ENCODE peak calls at places on chromosome 20, in nine cellular contexts. I is stomach, Q is brain microvascular endothelial cell, R is PC-9, J is pancreas, L is neural progenitor cell, H is fibroblast of lung, Y is esophagus muscularis mucosa, S is ascending aorta. G is an unnamed sample.

GRCh38 chr20:38139919-38140753 is 24.9 kb downstream of the TGM2 start:
- DNase-seq in I (no peak), Q (peak), R (no peak), J (no peak), L (no peak), H (peak), Y (no peak), S (no peak), G (peak)

GRCh38 chr20:42678895-42679294 is 510.8 kb downstream of the PTPRT start:
- DNase-seq in I (no peak), Q (no peak), R (no peak), J (no peak), L (peak), H (no peak), Y (no peak), S (no peak), G (no peak)

GRCh38 chr20:6884114-6884513 is 116.6 kb downstream of the BMP2 start:
- DNase-seq in I (no peak), Q (no peak), R (no peak), J (no peak), L (no peak), H (no peak), Y (no peak), S (no peak), G (no peak)

GRCh38 chr20:4272225-4272624 is 256.9 kb upstream of the RNF24 start:
- DNase-seq in I (no peak), Q (no peak), R (no peak), J (no peak), L (no peak), H (peak), Y (no peak), S (no peak), G (no peak)

GRCh38 chr20:57663241-57663640 is 43.0 kb upstream of the ZBP1 start:
- DNase-seq in I (no peak), Q (no peak), R (no peak), J (no peak), L (no peak), H (no peak), Y (no peak), S (no peak), G (no peak)

GRCh38 chr20:38304845-38305447 is 990 bp downstream of the BPI start:
- DNase-seq in I (peak), Q (peak), R (peak), J (no peak), L (peak), H (peak), Y (no peak), S (no peak), G (peak)

GRCh38 chr20:44579313-44580090 is 2.9 kb upstream of the PKIG start:
- DNase-seq in I (no peak), Q (no peak), R (no peak), J (no peak), L (peak), H (peak), Y (no peak), S (no peak), G (no peak)

GRCh38 chr20:38337561-38338140 is 8.6 kb upstream of the LBP start:
- DNase-seq in I (no peak), Q (peak), R (peak), J (no peak), L (peak), H (no peak), Y (no peak), S (no peak), G (peak)

GRCh38 chr20:16279320-16279719 is 293.9 kb downstream of the KIF16B start:
- DNase-seq in I (no peak), Q (no peak), R (no peak), J (no peak), L (no peak), H (no peak), Y (peak), S (no peak), G (no peak)

GRCh38 chr20:24871429-24872213 is 77.4 kb upstream of the CST7 start:
- DNase-seq in I (no peak), Q (no peak), R (no peak), J (no peak), L (no peak), H (no peak), Y (peak), S (no peak), G (peak)

GRCh38 chr20:41040855-41041254 is 12.2 kb downstream of the TOP1 start:
- DNase-seq in I (no peak), Q (no peak), R (no peak), J (no peak), L (no peak), H (no peak), Y (no peak), S (no peak), G (no peak)

GRCh38 chr20:41748051-41748450 is 129.9 kb upstream of the CHD6 start:
- DNase-seq in I (no peak), Q (no peak), R (no peak), J (no peak), L (no peak), H (no peak), Y (no peak), S (no peak), G (no peak)

GRCh38 chr20:43189614-43190331 is at the start of gene PTPRT:
- DNase-seq in I (no peak), Q (no peak), R (no peak), J (no peak), L (peak), H (no peak), Y (no peak), S (no peak), G (peak)

GRCh38 chr20:34055290-34055689 is 56.8 kb downstream of the EIF2S2 start:
- DNase-seq in I (no peak), Q (no peak), R (no peak), J (no peak), L (no peak), H (no peak), Y (no peak), S (no peak), G (peak)

GRCh38 chr20:43681468-43681942 is 14.6 kb downstream of the MYBL2 start:
- DNase-seq in I (no peak), Q (no peak), R (no peak), J (peak), L (peak), H (no peak), Y (no peak), S (no peak), G (no peak)

GRCh38 chr20:3237958-3238615 is 903 bp downstream of the SLC4A11 start:
- DNase-seq in I (no peak), Q (no peak), R (no peak), J (no peak), L (peak), H (no peak), Y (no peak), S (no peak), G (no peak)

GRCh38 chr20:58512808-58513552 is 2.2 kb downstream of the APCDD1L start:
- DNase-seq in I (no peak), Q (no peak), R (no peak), J (no peak), L (no peak), H (no peak), Y (no peak), S (peak), G (peak)

GRCh38 chr20:34709836-34710567 is 5.9 kb downstream of the TP53INP2 start:
- DNase-seq in I (peak), Q (peak), R (peak), J (peak), L (peak), H (no peak), Y (no peak), S (no peak), G (peak)

GRCh38 chr20:18254615-18255014 is 33.7 kb upstream of the ZNF133 start:
- DNase-seq in I (no peak), Q (no peak), R (no peak), J (no peak), L (no peak), H (no peak), Y (peak), S (no peak), G (no peak)

GRCh38 chr20:18255526-18255925 is 32.8 kb upstream of the ZNF133 start:
- DNase-seq in I (no peak), Q (no peak), R (no peak), J (no peak), L (no peak), H (no peak), Y (no peak), S (no peak), G (no peak)

GRCh38 chr20:18256440-18257090 is 31.8 kb upstream of the ZNF133 start:
- DNase-seq in I (no peak), Q (no peak), R (no peak), J (no peak), L (no peak), H (no peak), Y (peak), S (no peak), G (no peak)

GRCh38 chr20:18259730-18260129 is 28.6 kb upstream of the ZNF133 start:
- DNase-seq in I (no peak), Q (no peak), R (peak), J (no peak), L (no peak), H (no peak), Y (no peak), S (no peak), G (no peak)

GRCh38 chr20:18258126-18258860 is 30.0 kb upstream of the ZNF133 start:
- DNase-seq in I (no peak), Q (no peak), R (no peak), J (no peak), L (peak), H (no peak), Y (peak), S (no peak), G (no peak)
- TF ChIP-seq CTCF in I (no peak), Q (no peak), R (no peak), J (no peak), L (peak), H (no peak), Y (no peak), S (no peak), G (no peak)

DNA sequence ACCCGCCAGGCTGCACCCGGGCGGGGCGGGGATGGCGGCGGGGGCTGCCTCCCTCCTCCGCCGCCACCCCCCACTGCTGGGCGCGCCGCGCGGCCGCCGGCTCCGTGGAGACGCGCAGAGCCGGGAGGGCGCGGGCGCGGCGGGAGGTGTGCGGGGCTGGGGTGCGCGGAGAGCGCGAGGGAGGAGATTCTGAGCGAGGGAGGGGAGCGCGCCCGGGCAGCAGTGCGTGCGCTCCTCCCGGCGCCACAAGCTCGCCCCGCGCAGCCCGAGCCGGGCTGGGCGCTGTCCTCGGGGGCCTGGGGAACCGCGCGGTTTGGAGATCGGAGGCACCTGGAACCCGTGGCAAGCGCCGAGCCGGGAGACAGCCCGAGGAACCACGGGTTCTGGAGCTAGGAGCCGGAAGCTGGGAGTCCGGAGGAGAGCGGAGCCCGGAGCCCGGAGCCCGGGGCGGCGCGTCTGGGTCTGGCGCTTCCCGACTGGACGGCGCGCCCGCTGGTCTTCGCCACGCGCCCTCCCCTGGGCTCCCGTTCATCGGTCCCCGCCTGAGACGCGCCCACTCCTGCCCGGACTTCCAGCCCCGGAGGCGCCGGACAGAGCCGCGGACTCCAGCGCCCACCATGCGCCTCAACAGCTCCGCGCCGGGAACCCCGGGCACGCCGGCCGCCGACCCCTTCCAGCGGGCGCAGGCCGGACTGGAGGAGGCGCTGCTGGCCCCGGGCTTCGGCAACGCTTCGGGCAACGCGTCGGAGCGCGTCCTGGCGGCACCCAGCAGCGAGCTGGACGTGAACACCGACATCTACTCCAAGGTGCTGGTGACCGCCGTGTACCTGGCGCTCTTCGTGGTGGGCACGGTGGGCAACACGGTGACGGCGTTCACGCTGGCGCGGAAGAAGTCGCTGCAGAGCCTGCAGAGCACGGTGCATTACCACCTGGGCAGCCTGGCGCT is at the start of gene NTSR1:
- DNase-seq in I (no peak), Q (no peak), R (no peak), J (no peak), L (peak), H (no peak), Y (no peak), S (no peak), G (no peak)
- H3K4me3 ChIP-seq in I (peak), Q (no peak), R (peak), J (no peak), L (peak), H (peak), Y (peak), S (no peak), G (no peak)

GRCh38 chr20:1656844-1657243 is 735 bp downstream of the SIRPG start:
- DNase-seq in I (no peak), Q (no peak), R (no peak), J (no peak), L (no peak), H (no peak), Y (no peak), S (no peak), G (no peak)

GRCh38 chr20:1660263-1660662 is 2.7 kb upstream of the SIRPG start:
- DNase-seq in I (no peak), Q (no peak), R (no peak), J (no peak), L (no peak), H (no peak), Y (no peak), S (no peak), G (no peak)

GRCh38 chr20:1661542-1662299 is 4.1 kb upstream of the SIRPG start:
- DNase-seq in I (no peak), Q (no peak), R (no peak), J (no peak), L (no peak), H (no peak), Y (peak), S (no peak), G (no peak)

GRCh38 chr20:1654994-1655393 is 2.6 kb downstream of the SIRPG start:
- DNase-seq in I (no peak), Q (no peak), R (no peak), J (no peak), L (no peak), H (no peak), Y (no peak), S (no peak), G (no peak)

GRCh38 chr20:1657556-1658334 is at the start of gene SIRPG:
- DNase-seq in I (no peak), Q (no peak), R (no peak), J (no peak), L (no peak), H (no peak), Y (peak), S (no peak), G (no peak)
- H3K27ac ChIP-seq in I (no peak), Q (no peak), R (no peak), J (no peak), L (no peak), H (no peak), Y (no peak), S (no peak), G (no peak)

GRCh38 chr20:63496404-63497120 is 2.3 kb downstream of the EEF1A2 start:
- DNase-seq in I (no peak), Q (no peak), R (no peak), J (no peak), L (no peak), H (no peak), Y (no peak), S (no peak), G (peak)
- TF ChIP-seq CTCF in I (no peak), Q (no peak), R (peak), J (no peak), L (no peak), H (no peak), Y (no peak), S (no peak), G (no peak)

GRCh38 chr20:54123587-54124180 is 50.1 kb downstream of the CYP24A1 start:
- DNase-seq in I (peak), Q (peak), R (peak), J (peak), L (peak), H (peak), Y (no peak), S (no peak), G (peak)

GRCh38 chr20:54119744-54120143 is 49.4 kb upstream of the BCAS1 start:
- DNase-seq in I (no peak), Q (no peak), R (no peak), J (no peak), L (no peak), H (no peak), Y (no peak), S (no peak), G (no peak)

GRCh38 chr20:54126809-54127655 is 46.8 kb downstream of the CYP24A1 start:
- DNase-seq in I (no peak), Q (no peak), R (no peak), J (no peak), L (no peak), H (no peak), Y (no peak), S (no peak), G (no peak)

GRCh38 chr20:54122189-54122588 is 51.6 kb downstream of the CYP24A1 start:
- DNase-seq in I (no peak), Q (no peak), R (no peak), J (no peak), L (no peak), H (peak), Y (no peak), S (no peak), G (no peak)

DNA sequence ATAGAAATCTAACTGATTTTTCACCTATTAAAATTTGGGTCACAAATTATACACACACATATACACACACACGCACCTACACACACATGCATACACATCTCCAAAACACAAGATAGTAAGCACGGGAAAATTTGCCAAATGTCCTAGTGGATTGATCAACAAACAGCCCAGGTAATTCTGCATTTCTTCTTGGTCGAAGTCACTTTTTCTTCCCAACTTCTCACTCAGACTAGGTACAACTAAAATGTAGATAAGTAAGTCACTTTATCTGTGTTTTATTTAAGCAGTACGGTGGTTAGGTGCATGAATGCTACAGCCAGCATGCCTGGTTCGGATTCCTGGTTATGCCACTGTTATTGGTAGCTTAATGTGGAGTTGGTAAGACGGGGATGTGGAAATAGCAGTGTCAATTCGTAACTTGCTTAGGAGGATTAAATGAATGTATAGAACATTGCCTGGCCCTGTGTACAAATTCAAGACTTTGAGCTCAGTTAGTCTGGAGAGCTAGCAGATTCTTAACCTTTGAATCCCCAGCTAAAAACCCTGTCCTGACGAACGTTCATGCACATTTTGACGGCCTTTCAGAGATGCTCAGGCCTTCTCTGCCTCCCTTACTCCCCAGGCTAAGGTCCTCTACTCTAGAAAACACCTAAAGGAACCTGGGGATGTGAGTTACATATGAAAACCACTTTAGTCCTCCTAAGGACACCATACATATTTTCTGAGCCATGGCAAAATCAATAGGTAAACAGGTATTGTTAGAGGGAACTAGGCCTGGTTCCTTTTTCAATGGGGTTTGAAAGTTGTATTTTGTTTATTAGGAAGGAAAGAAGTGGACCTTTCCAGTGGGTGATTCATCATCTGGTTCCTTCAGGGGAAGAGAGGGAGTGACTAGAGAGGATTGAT is 50.9 kb downstream of the CYP24A1 start:
- DNase-seq in I (no peak), Q (no peak), R (no peak), J (no peak), L (no peak), H (no peak), Y (no peak), S (no peak), G (no peak)
- H3K4me3 ChIP-seq in I (no peak), Q (no peak), R (peak), J (no peak), L (no peak), H (no peak), Y (no peak), S (no peak), G (no peak)

DNA sequence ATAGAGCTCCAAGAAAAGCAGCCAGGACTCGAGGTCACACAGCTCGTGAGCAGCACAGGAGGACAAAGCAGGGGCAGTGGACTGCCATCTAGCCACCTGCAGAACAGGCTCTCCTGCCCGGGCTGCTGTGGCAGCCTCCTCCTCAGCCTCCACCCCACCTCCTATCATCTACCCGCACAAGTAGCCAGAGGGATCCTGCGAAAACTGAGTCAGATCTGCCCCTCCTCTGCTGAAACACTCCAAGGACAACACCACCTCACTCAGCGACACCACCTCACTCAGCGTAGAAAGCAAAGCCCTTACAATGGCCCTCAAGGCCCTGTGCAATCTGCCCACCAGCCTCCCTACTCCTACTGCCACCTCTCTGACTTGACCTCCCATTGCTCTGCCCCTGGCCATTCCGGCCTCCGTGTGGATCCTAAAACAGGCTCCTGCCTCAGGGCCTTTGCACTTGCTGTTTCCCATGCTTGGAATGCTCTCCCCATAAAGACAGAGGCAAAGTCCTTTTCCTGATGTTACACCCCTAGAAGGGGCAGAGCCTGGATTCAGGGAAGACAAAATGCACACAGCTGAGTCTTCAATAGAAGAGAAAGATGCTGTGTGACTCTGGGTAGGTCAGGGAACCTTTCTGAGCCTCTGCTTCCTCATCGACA is 19.3 kb downstream of the PREX1 start:
- DNase-seq in I (no peak), Q (no peak), R (no peak), J (no peak), L (no peak), H (no peak), Y (no peak), S (no peak), G (no peak)
- H3K27ac ChIP-seq in I (no peak), Q (no peak), R (no peak), J (no peak), L (no peak), H (no peak), Y (no peak), S (peak), G (no peak)

GRCh38 chr20:56501116-56501515 is 23.4 kb upstream of the FAM209A start:
- DNase-seq in I (no peak), Q (no peak), R (no peak), J (no peak), L (no peak), H (no peak), Y (no peak), S (no peak), G (no peak)

GRCh38 chr20:56506103-56506502 is 18.4 kb upstream of the FAM209A start:
- DNase-seq in I (no peak), Q (peak), R (no peak), J (no peak), L (no peak), H (no peak), Y (no peak), S (no peak), G (no peak)

GRCh38 chr20:56503911-56504310 is 20.6 kb upstream of the FAM209A start:
- DNase-seq in I (no peak), Q (no peak), R (no peak), J (no peak), L (no peak), H (no peak), Y (no peak), S (no peak), G (no peak)

GRCh38 chr20:56504373-56505005 is 20.1 kb upstream of the FAM209A start:
- DNase-seq in I (no peak), Q (no peak), R (no peak), J (no peak), L (peak), H (no peak), Y (no peak), S (no peak), G (peak)
- TF ChIP-seq CTCF in I (no peak), Q (peak), R (peak), J (no peak), L (peak), H (peak), Y (no peak), S (no peak), G (peak)

G was measured in cardiac muscle cell.